ENCODE peak calls at places on chromosome 16, in eight cellular contexts. A, S, Q, U, B, G, X and M are unnamed samples.

GRCh38 chr16:52379551-52379950 is 167.4 kb downstream of the TOX3 start:
- DNase-seq in G (no peak), B (no peak), S (no peak), U (no peak), Q (no peak), A (no peak), X (no peak), M (no peak)

GRCh38 chr16:70553175-70553574 is 29.6 kb downstream of the SF3B3 start:
- DNase-seq in X (no peak), S (no peak), Q (no peak), B (no peak), U (no peak), A (no peak), G (no peak), M (no peak)

GRCh38 chr16:53056528-53056881 is 1.7 kb downstream of the CHD9 start:
- DNase-seq in U (no peak), B (no peak), A (no peak), G (no peak), X (no peak), Q (no peak), S (no peak), M (peak; percentile 59)

GRCh38 chr16:85615852-85616607 is 2.9 kb downstream of the GSE1 start:
- DNase-seq in B (peak; percentile 70), U (peak; percentile 90), A (peak; percentile 75), G (peak; percentile 75), S (peak; percentile 88), X (peak; percentile 78), Q (peak; percentile 75), M (peak; percentile 61)

GRCh38 chr16:1428511-1428910 is 2.4 kb upstream of the PERCC1 start:
- DNase-seq in G (peak; percentile 40), X (no peak), U (no peak), S (no peak), A (no peak), Q (no peak), B (no peak), M (no peak)

GRCh38 chr16:76541062-76541461 is 263.9 kb downstream of the CNTNAP4 start:
- DNase-seq in U (no peak), G (no peak), B (no peak), Q (no peak), S (no peak), X (no peak), A (no peak), M (no peak)

GRCh38 chr16:85062728-85063336 is 35.2 kb downstream of the KIAA0513 start:
- DNase-seq in X (no peak), S (no peak), G (no peak), B (no peak), A (no peak), U (no peak), Q (no peak), M (no peak)

GRCh38 chr16:69408451-69408850 is 16.0 kb upstream of the CYB5B start:
- DNase-seq in B (no peak), U (no peak), G (no peak), X (peak; percentile 86), S (peak; percentile 73), A (no peak), Q (peak; percentile 24), M (no peak)

GRCh38 chr16:85514295-85514600 is 98.9 kb upstream of the GSE1 start:
- DNase-seq in X (peak; percentile 51), U (peak; percentile 80), A (peak; percentile 65), Q (peak; percentile 80), G (no peak), B (no peak), S (no peak), M (no peak)

GRCh38 chr16:51153275-51153991 is 2.4 kb upstream of the SALL1 start:
- DNase-seq in X (no peak), U (no peak), Q (no peak), G (no peak), A (no peak), S (no peak), B (no peak), M (no peak)

GRCh38 chr16:67926181-67926742 is 5.4 kb downstream of the CTRL start:
- DNase-seq in X (no peak), Q (no peak), A (no peak), U (peak; percentile 58), G (no peak), B (no peak), S (no peak), M (peak; percentile 34)

GRCh38 chr16:28098959-28099945 is 35.7 kb upstream of the GSG1L start:
- DNase-seq in G (no peak), S (peak; percentile 36), U (peak; percentile 28), X (no peak), B (no peak), A (no peak), Q (no peak), M (no peak)

GRCh38 chr16:10840703-10841102 is 22.1 kb upstream of the TVP23A start:
- DNase-seq in S (no peak), X (no peak), G (no peak), A (no peak), U (no peak), B (no peak), Q (no peak), M (no peak)

GRCh38 chr16:21610006-21610544 is 10.7 kb downstream of the METTL9 start:
- DNase-seq in S (no peak), X (no peak), B (no peak), A (no peak), Q (no peak), U (no peak), G (no peak), M (no peak)

GRCh38 chr16:80317132-80318098 is 223.4 kb upstream of the DYNLRB2 start:
- DNase-seq in B (no peak), A (no peak), Q (no peak), G (no peak), U (no peak), S (no peak), X (no peak), M (no peak)

GRCh38 chr16:47947741-47948140 is 208.1 kb downstream of the ABCC12 start:
- DNase-seq in X (no peak), B (no peak), Q (no peak), S (no peak), U (no peak), A (no peak), G (no peak), M (no peak)

GRCh38 chr16:57801098-57801855 is 1.0 kb downstream of the KIFC3 start:
- DNase-seq in G (no peak), X (no peak), Q (no peak), B (no peak), U (peak; percentile 26), S (peak; percentile 16), A (no peak), M (peak; percentile 83)

GRCh38 chr16:46739934-46740333 is 8.2 kb downstream of the MYLK3 start:
- DNase-seq in X (no peak), G (no peak), S (no peak), Q (no peak), B (no peak), A (no peak), U (no peak), M (no peak)

GRCh38 chr16:46830417-46830901 is 521 bp downstream of the C16orf87 start:
- DNase-seq in X (peak; percentile 54), G (no peak), Q (peak; percentile 12), A (peak; percentile 40), U (peak; percentile 68), B (no peak), S (peak; percentile 78), M (peak; percentile 57)

GRCh38 chr16:73299349-73299748 is 251.4 kb upstream of the ZFHX3 start:
- DNase-seq in A (no peak), S (no peak), G (no peak), X (no peak), Q (no peak), U (no peak), B (no peak), M (no peak)
- H3K9me3 ChIP-seq in A (no peaks in the 10 kb centered on the region), S (no peaks in the 10 kb centered on the region), G (no peaks in the 10 kb centered on the region), X (no peaks in the 10 kb centered on the region), Q (no peaks in the 10 kb centered on the region), U (no peaks in the 10 kb centered on the region), B (no peaks in the 10 kb centered on the region), M (no peaks in the 10 kb centered on the region)

DNA sequence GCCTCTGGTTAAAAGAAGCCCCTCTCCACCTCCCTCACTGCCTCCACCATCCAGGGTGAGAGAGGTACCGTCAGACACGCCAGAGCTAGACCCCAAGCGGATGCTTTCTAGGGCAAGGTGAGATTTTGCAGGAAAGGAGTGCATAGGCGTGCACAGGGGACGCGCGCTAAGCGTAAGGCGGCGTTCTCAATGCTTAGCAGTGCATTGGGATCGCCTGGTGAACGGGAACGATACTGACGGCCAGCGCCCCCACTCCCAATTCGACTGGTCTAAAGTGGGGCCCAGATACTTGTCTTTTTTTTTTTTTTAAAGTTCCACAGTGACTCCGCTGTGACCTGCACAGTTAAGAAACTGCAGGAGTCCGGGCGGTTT is 57.9 kb upstream of the CREBBP start:
- DNase-seq in A (no peak), S (no peak), U (no peak), Q (no peak), G (peak; percentile 3), X (no peak), B (no peak), M (no peak)
- H3K4me3 ChIP-seq in A (peak overlapping the region; percentile 48), S (no peak overlapping the region), U (peak overlapping the region; percentile 58), Q (peak overlapping the region; percentile 52), G (peak overlapping the region; percentile 35), X (peak overlapping the region; percentile 37), B (no peak overlapping the region), M (no peak overlapping the region)

GRCh38 chr16:35562471-35562870 is 2103.1 kb downstream of the TP53TG3F start:
- DNase-seq in Q (no peak), S (no peak), G (no peak), X (no peak), B (no peak), U (no peak), A (no peak), M (no peak)

GRCh38 chr16:35562919-35563318 is 2103.5 kb downstream of the TP53TG3F start:
- DNase-seq in U (no peak), S (no peak), B (no peak), X (no peak), G (no peak), Q (no peak), A (no peak), M (no peak)

GRCh38 chr16:35564889-35565288 is 2105.5 kb downstream of the TP53TG3F start:
- DNase-seq in U (no peak), G (no peak), B (no peak), X (no peak), S (no peak), Q (no peak), A (no peak), M (no peak)

GRCh38 chr16:35565626-35566025 is 2106.2 kb downstream of the TP53TG3F start:
- DNase-seq in U (no peak), S (no peak), A (no peak), B (no peak), Q (no peak), G (no peak), X (no peak), M (no peak)

GRCh38 chr16:35564148-35564547 is 2104.7 kb downstream of the TP53TG3F start:
- DNase-seq in S (no peak), A (no peak), X (no peak), B (no peak), Q (no peak), U (no peak), G (no peak), M (no peak)
- H3K9me3 ChIP-seq in S (peaks cover 67% of the 10 kb centered on the region), A (no peaks in the 10 kb centered on the region), X (no peaks in the 10 kb centered on the region), B (no peaks in the 10 kb centered on the region), Q (peaks cover 33% of the 10 kb centered on the region), U (no peaks in the 10 kb centered on the region), G (peaks cover 23% of the 10 kb centered on the region), M (no peaks in the 10 kb centered on the region)

DNA sequence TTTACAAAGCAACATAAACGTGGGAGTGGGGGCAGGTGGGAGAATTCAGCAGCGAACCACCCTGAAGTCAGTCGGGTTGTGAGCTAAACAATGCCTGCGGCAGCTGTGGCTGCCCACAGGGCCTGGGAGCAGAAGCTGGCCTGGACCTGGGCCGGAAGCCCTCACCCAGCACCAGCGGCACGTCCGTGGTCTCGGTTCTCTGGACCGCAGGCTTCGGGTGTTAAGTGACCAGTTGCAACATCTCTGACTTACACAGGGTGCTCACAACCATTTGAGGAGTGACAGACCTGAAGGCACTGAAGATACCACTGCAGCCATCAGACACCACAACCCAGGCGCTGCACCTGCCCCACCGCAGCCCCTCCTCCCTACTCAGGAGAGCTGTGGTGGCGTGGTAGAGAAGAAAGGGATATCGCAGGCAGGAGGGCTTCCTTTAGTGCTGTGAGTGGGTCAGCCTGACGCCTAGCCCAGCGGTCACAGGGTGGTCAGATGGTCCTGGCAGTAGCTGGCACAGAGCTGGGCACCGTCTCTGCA is 33.8 kb downstream of the CBFA2T3 start:
- DNase-seq in B (no peak), G (no peak), U (no peak), S (no peak), Q (no peak), A (no peak), X (no peak), M (no peak)
- H3K4me3 ChIP-seq in B (no peak overlapping the region), G (no peak overlapping the region), U (no peak overlapping the region), S (no peak overlapping the region), Q (no peak overlapping the region), A (no peak overlapping the region), X (no peak overlapping the region), M (no peak overlapping the region)